ENCODE peak calls at places on chromosome X, in ten cellular contexts. V, S, Y, G, B, X, Z, C, I and F are unnamed samples.

GRCh38 chrX:39957816-39958561 is 139.8 kb downstream of the BCOR start:
- DNase-seq in V (no peak), S (no peak), Y (no peak), G (no peak), B (no peak), X (no peak), Z (no peak), C (no peak), I (no peak), F (no peak)

GRCh38 chrX:39734174-39734776 is 363.5 kb downstream of the BCOR start:
- DNase-seq in V (no peak), S (no peak), Y (no peak), G (no peak), B (no peak), X (no peak), Z (no peak), C (peak; percentile 75), I (no peak), F (no peak)

GRCh38 chrX:13005671-13006473 is 31.0 kb downstream of the TMSB4X start:
- DNase-seq in V (peak; percentile 42), S (no peak), Y (peak; percentile 81), G (no peak), B (no peak), X (no peak), Z (no peak), C (peak; percentile 54), I (no peak), F (no peak)

GRCh38 chrX:135484636-135485289 is 35.7 kb upstream of the INTS6L start:
- DNase-seq in V (peak; percentile 19), S (no peak), Y (peak; percentile 47), G (no peak), B (no peak), X (no peak), Z (no peak), C (no peak), I (no peak), F (no peak)

GRCh38 chrX:71227370-71228062 is 4.5 kb downstream of the GJB1 start:
- DNase-seq in V (no peak), S (no peak), Y (no peak), G (no peak), B (no peak), X (no peak), Z (no peak), C (no peak), I (no peak), F (no peak)

GRCh38 chrX:313546-313945 is 5.0 kb downstream of the GTPBP6 start:
- DNase-seq in V (no peak), S (no peak), Y (no peak), G (no peak), B (peak; percentile 4), X (no peak), Z (no peak), C (no peak), I (no peak), F (no peak)

GRCh38 chrX:40465735-40466551 is 114.8 kb upstream of the ATP6AP2 start:
- DNase-seq in V (no peak), S (no peak), Y (peak; percentile 12), G (no peak), B (no peak), X (no peak), Z (no peak), C (no peak), I (no peak), F (no peak)

GRCh38 chrX:9642270-9642995 is 123.2 kb downstream of the GPR143 start:
- DNase-seq in V (no peak), S (no peak), Y (no peak), G (no peak), B (no peak), X (no peak), Z (no peak), C (no peak), I (peak; percentile 33), F (no peak)

GRCh38 chrX:155873203-155873602 is 7.9 kb upstream of the VAMP7 start:
- DNase-seq in V (no peak), S (no peak), Y (no peak), G (no peak), B (no peak), X (no peak), Z (no peak), C (no peak), I (no peak), F (no peak)

GRCh38 chrX:81120270-81120935 is 81.3 kb downstream of the HMGN5 start:
- DNase-seq in V (no peak), S (no peak), Y (peak; percentile 2), G (no peak), B (no peak), X (no peak), Z (no peak), C (no peak), I (no peak), F (no peak)

GRCh38 chrX:120309873-120310730 is 1.2 kb downstream of the TMEM255A start:
- DNase-seq in V (no peak), S (no peak), Y (no peak), G (no peak), B (no peak), X (no peak), Z (peak; percentile 22), C (no peak), I (no peak), F (no peak)

GRCh38 chrX:149849787-149850186 is 31.2 kb upstream of the MAGEA8 start:
- DNase-seq in V (no peak), S (no peak), Y (no peak), G (no peak), B (no peak), X (no peak), Z (no peak), C (no peak), I (no peak), F (no peak)

GRCh38 chrX:107207943-107208342 is 1.5 kb downstream of the DNAAF6 start:
- DNase-seq in V (no peak), S (no peak), Y (no peak), G (no peak), B (no peak), X (no peak), Z (no peak), C (no peak), I (no peak), F (no peak)
- TF ChIP-seq CTCF in V (no peak), S (no peak), Y (no peak), G (no peak), B (no peak), X (no peak), Z (no peak), C (no peak), I (no peak), F (no peak)

GRCh38 chrX:133399411-133399810 is 15.9 kb downstream of the GPC4 start:
- DNase-seq in V (no peak), S (no peak), Y (no peak), G (no peak), B (no peak), X (no peak), Z (no peak), C (no peak), I (no peak), F (no peak)

GRCh38 chrX:133402830-133403625 is 12.3 kb downstream of the GPC4 start:
- DNase-seq in V (no peak), S (no peak), Y (no peak), G (no peak), B (no peak), X (no peak), Z (no peak), C (no peak), I (no peak), F (no peak)

GRCh38 chrX:133403984-133404383 is 11.3 kb downstream of the GPC4 start:
- DNase-seq in V (no peak), S (no peak), Y (no peak), G (no peak), B (no peak), X (no peak), Z (no peak), C (no peak), I (no peak), F (no peak)

GRCh38 chrX:133402042-133402453 is 13.2 kb downstream of the GPC4 start:
- DNase-seq in V (peak; percentile 20), S (no peak), Y (no peak), G (no peak), B (no peak), X (no peak), Z (no peak), C (no peak), I (no peak), F (no peak)

GRCh38 chrX:133401539-133401938 is 13.8 kb downstream of the GPC4 start:
- DNase-seq in V (no peak), S (no peak), Y (no peak), G (no peak), B (no peak), X (no peak), Z (no peak), C (no peak), I (no peak), F (no peak)
- TF ChIP-seq CTCF in V (no peak), S (no peak), Y (no peak), G (no peak), B (no peak), X (no peak), Z (no peak), C (no peak), I (no peak), F (no peak)

GRCh38 chrX:5402461-5402860 is 826.2 kb downstream of the NLGN4X start:
- DNase-seq in V (no peak), S (no peak), Y (no peak), G (no peak), B (no peak), X (no peak), Z (no peak), C (no peak), I (no peak), F (no peak)

GRCh38 chrX:5397409-5397808 is 831.3 kb downstream of the NLGN4X start:
- DNase-seq in V (no peak), S (no peak), Y (no peak), G (no peak), B (no peak), X (no peak), Z (no peak), C (no peak), I (no peak), F (no peak)

GRCh38 chrX:5399403-5399802 is 829.3 kb downstream of the NLGN4X start:
- DNase-seq in V (no peak), S (no peak), Y (no peak), G (no peak), B (no peak), X (no peak), Z (no peak), C (no peak), I (no peak), F (no peak)
- TF ChIP-seq CTCF in V (no peak), S (no peak), Y (no peak), G (no peak), B (no peak), X (no peak), Z (no peak), C (no peak), I (no peak), F (no peak)

DNA sequence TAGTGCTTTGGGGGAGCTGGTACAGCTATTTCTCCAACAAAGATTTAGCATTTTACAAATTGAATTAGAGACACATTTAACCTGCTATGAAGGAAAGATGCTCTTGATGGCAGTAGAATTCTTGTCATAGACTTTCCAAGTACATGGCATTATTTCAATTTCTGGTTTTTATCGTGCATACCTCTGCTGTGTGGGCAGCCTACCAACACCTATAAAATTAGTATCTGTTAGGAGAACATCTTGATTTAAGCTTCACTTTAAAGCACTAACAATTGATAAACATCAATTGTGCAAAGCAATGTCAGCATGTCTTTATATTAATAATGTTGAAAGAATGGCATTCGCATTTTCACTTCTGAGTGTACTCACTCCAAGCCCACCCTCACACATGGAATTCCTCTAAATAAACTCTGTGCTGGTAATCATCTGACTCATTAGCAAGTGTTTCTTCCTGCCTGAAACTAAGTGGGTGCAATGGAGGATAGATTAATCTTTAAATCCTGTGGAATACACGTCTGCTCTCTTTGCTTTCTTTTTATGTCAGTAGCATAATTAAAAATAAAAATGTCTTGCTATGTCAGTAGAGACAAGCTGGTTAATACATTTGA is 279.8 kb upstream of the MAGEB18 start:
- DNase-seq in V (no peak), S (no peak), Y (no peak), G (no peak), B (no peak), X (no peak), Z (no peak), C (no peak), I (no peak), F (no peak)
- TF ChIP-seq CTCF in V (no peak), S (no peak), Y (no peak), G (no peak), B (no peak), X (no peak), Z (no peak), C (no peak), I (no peak), F (no peak)